ENCODE peak calls at places on chromosome 11, in nine cellular contexts. G, J, N, A, T, W, P, R and C are unnamed samples.

GRCh38 chr11:61851128-61851899 is 23.2 kb downstream of the FADS2 start:
- DNase-seq in J (no peak), A (no peak), R (no peak), W (no peak), T (no peak), N (no peak), P (peak), G (no peak), C (no peak)

GRCh38 chr11:92911478-92911877 is 58.0 kb upstream of the MTNR1B start:
- DNase-seq in W (peak), T (no peak), A (no peak), P (no peak), J (no peak), N (no peak), G (no peak), R (no peak), C (no peak)

GRCh38 chr11:2415601-2416380 is 15.2 kb downstream of the TSSC4 start:
- DNase-seq in T (no peak), A (no peak), G (no peak), P (no peak), R (no peak), J (no peak), N (no peak), W (no peak), C (no peak)

GRCh38 chr11:58782066-58782465 is 50.3 kb upstream of the GLYAT start:
- DNase-seq in A (no peak), T (no peak), P (no peak), J (no peak), G (no peak), W (no peak), R (no peak), N (no peak), C (no peak)

GRCh38 chr11:27525824-27526516 is 19.4 kb upstream of the LIN7C start:
- DNase-seq in J (no peak), T (no peak), P (no peak), N (no peak), R (no peak), W (no peak), A (no peak), G (no peak), C (peak)

GRCh38 chr11:40401132-40401853 is 1058.2 kb downstream of the LRRC4C start:
- DNase-seq in N (no peak), G (no peak), R (no peak), T (peak), J (no peak), W (no peak), P (no peak), A (no peak), C (no peak)

GRCh38 chr11:86230921-86231320 is 13.6 kb upstream of the EED start:
- DNase-seq in A (no peak), N (no peak), R (no peak), T (no peak), G (peak), J (no peak), W (no peak), P (peak), C (no peak)

GRCh38 chr11:10017050-10017449 is 277.0 kb downstream of the SBF2 start:
- DNase-seq in P (no peak), N (no peak), T (no peak), R (no peak), A (no peak), J (no peak), G (no peak), W (no peak), C (no peak)

GRCh38 chr11:9663699-9664275 is at the start of gene SWAP70:
- DNase-seq in P (peak), A (peak), T (peak), W (peak), G (peak), N (peak), J (peak), R (peak), C (peak)

GRCh38 chr11:64916040-64916847 is 765 bp downstream of the ATG2A start:
- DNase-seq in J (no peak), T (peak), R (no peak), G (peak), W (peak), N (peak), A (no peak), P (peak), C (no peak)

GRCh38 chr11:107457205-107457557 is 444 bp downstream of the CWF19L2 start:
- DNase-seq in A (no peak), G (peak), N (peak), J (no peak), P (no peak), T (peak), R (no peak), W (no peak), C (no peak)

GRCh38 chr11:81237139-81237538 is 1496.5 kb downstream of the FAM181B start:
- DNase-seq in R (no peak), A (no peak), W (peak), J (no peak), P (peak), G (peak), N (peak), T (peak), C (peak)

GRCh38 chr11:2912498-2912897 is 16.7 kb downstream of the PHLDA2 start:
- DNase-seq in T (peak), A (no peak), P (no peak), N (peak), R (no peak), J (no peak), W (no peak), G (peak), C (no peak)

GRCh38 chr11:87439981-87440760 is 402.4 kb downstream of the TMEM135 start:
- DNase-seq in N (no peak), P (no peak), G (no peak), R (no peak), J (no peak), T (no peak), W (no peak), A (no peak), C (no peak)

GRCh38 chr11:36306888-36307287 is 10.8 kb downstream of the PRR5L start:
- DNase-seq in P (no peak), G (peak), T (peak), N (peak), A (no peak), J (no peak), R (no peak), W (no peak), C (peak)

GRCh38 chr11:20397281-20397680 is 9.8 kb downstream of the PRMT3 start:
- DNase-seq in T (peak), J (no peak), A (no peak), R (no peak), G (peak), W (peak), N (peak), P (peak), C (peak)

GRCh38 chr11:64581057-64581523 is 9.9 kb upstream of the SLC22A12 start:
- DNase-seq in W (no peak), P (no peak), A (no peak), G (no peak), R (no peak), N (no peak), T (no peak), J (no peak), C (peak)

GRCh38 chr11:22263613-22264012 is 70.7 kb downstream of the ANO5 start:
- DNase-seq in R (no peak), A (no peak), W (no peak), P (no peak), J (no peak), G (no peak), T (no peak), N (no peak), C (no peak)

GRCh38 chr11:35526370-35526792 is 965 bp upstream of the PAMR1 start:
- DNase-seq in W (no peak), A (no peak), T (no peak), N (no peak), P (peak), G (peak), J (no peak), R (no peak), C (peak)

GRCh38 chr11:130194241-130195023 is 34.9 kb downstream of the ST14 start:
- DNase-seq in G (no peak), A (no peak), N (no peak), P (no peak), W (no peak), J (no peak), R (no peak), T (no peak), C (no peak)

GRCh38 chr11:77074626-77075221 is 8.0 kb downstream of the CAPN5 start:
- DNase-seq in P (no peak), W (no peak), R (no peak), J (no peak), N (no peak), T (no peak), G (no peak), A (no peak), C (no peak)

GRCh38 chr11:119794141-119794665 is 65.2 kb upstream of the NECTIN1 start:
- DNase-seq in A (no peak), T (no peak), G (no peak), R (no peak), P (no peak), N (no peak), J (no peak), W (peak), C (no peak)